ENCODE peak calls at places on chromosome 9, in eight cellular contexts. M is fibroblast of lung; L is effector memory CD8-positive, alpha-beta T cell; U is EL; P is foreskin melanocyte; I is NCI-H2081; K is substantia nigra; V is cerebellum. H is an unnamed sample.

GRCh38 chr9:35972093-35972492 is 14.1 kb upstream of the OR2S2 start:
- DNase-seq in M (peak), L (peak), U (no peak), P (no peak), I (no peak), K (no peak), V (no peak), H (peak)

GRCh38 chr9:624935-625505 is 216.5 kb upstream of the DMRT1 start:
- DNase-seq in M (peak), L (no peak), U (no peak), P (no peak), I (no peak), K (no peak), V (no peak), H (no peak)

GRCh38 chr9:1125741-1126140 is 75.6 kb downstream of the DMRT2 start:
- DNase-seq in M (peak), L (no peak), U (peak), P (no peak), I (no peak), K (no peak), V (no peak), H (no peak)

GRCh38 chr9:16143947-16144890 is 591.4 kb downstream of the CCDC171 start:
- DNase-seq in M (peak), L (no peak), U (peak), P (no peak), I (no peak), K (no peak), V (no peak), H (no peak)

GRCh38 chr9:133105461-133105770 is 15.6 kb downstream of the RALGDS start:
- DNase-seq in M (no peak), L (no peak), U (no peak), P (no peak), I (no peak), K (no peak), V (no peak), H (no peak)

GRCh38 chr9:131030239-131030977 is 21.4 kb downstream of the LAMC3 start:
- DNase-seq in M (no peak), L (no peak), U (no peak), P (no peak), I (no peak), K (no peak), V (no peak), H (no peak)

GRCh38 chr9:107932036-107932435 is 442.5 kb upstream of the KLF4 start:
- DNase-seq in M (peak), L (no peak), U (peak), P (no peak), I (no peak), K (no peak), V (no peak), H (no peak)

GRCh38 chr9:15936316-15936869 is 383.6 kb downstream of the CCDC171 start:
- DNase-seq in M (peak), L (no peak), U (peak), P (no peak), I (peak), K (no peak), V (no peak), H (no peak)

GRCh38 chr9:811101-811531 is 30.4 kb upstream of the DMRT1 start:
- DNase-seq in M (peak), L (no peak), U (peak), P (no peak), I (no peak), K (no peak), V (no peak), H (no peak)

GRCh38 chr9:94720846-94721549 is 5.5 kb upstream of the AOPEP start:
- DNase-seq in M (no peak), L (no peak), U (no peak), P (peak), I (no peak), K (no peak), V (no peak), H (no peak)

GRCh38 chr9:107942870-107943269 is 453.3 kb upstream of the KLF4 start:
- DNase-seq in M (no peak), L (no peak), U (no peak), P (no peak), I (no peak), K (no peak), V (no peak), H (no peak)

GRCh38 chr9:37465249-37466036 is at the start of gene ZBTB5:
- DNase-seq in M (peak), L (peak), U (peak), P (peak), I (peak), K (peak), V (peak), H (peak)

GRCh38 chr9:111928342-111928720 is 31.7 kb downstream of the UGCG start:
- DNase-seq in M (peak), L (no peak), U (peak), P (no peak), I (no peak), K (no peak), V (no peak), H (no peak)

GRCh38 chr9:10173561-10173960 is 439.2 kb downstream of the PTPRD start:
- DNase-seq in M (no peak), L (no peak), U (no peak), P (no peak), I (peak), K (no peak), V (no peak), H (no peak)

GRCh38 chr9:78023003-78023741 is 8.4 kb downstream of the GNAQ start:
- DNase-seq in M (peak), L (no peak), U (peak), P (peak), I (no peak), K (no peak), V (no peak), H (no peak)

GRCh38 chr9:98101868-98102273 is 17.2 kb downstream of the TRIM14 start:
- DNase-seq in M (peak), L (peak), U (no peak), P (no peak), I (no peak), K (no peak), V (no peak), H (peak)

GRCh38 chr9:93909242-93909616 is 45.9 kb downstream of the BARX1 start:
- DNase-seq in M (no peak), L (no peak), U (no peak), P (no peak), I (peak), K (no peak), V (no peak), H (no peak)

GRCh38 chr9:92718086-92719001 is 46.3 kb downstream of the BICD2 start:
- DNase-seq in M (no peak), L (no peak), U (no peak), P (no peak), I (no peak), K (no peak), V (no peak), H (peak)

GRCh38 chr9:106797299-106797698 is 65.7 kb upstream of the ZNF462 start:
- DNase-seq in M (peak), L (no peak), U (peak), P (no peak), I (no peak), K (no peak), V (no peak), H (no peak)

H was measured in stimulated activated CD4-positive, alpha-beta T cell treated with anti-CD3 and anti-CD28 coated beads, Interleukin-1b, Interleukin-23, amount 100 ng/mL, for 48 hours.